ENCODE peak calls at places on chromosomes 1 and 21, in six cellular contexts. P is stomach, F is prostate gland, Z is IMR-90, T is testis, B is tibial nerve. R is an unnamed sample. For H3K9me3 and H3K4me1, the result is how much of the 10 kb centered on the place peaks cover.

GRCh38 chr1:116122955-116123757 is 12.0 kb downstream of the MAB21L3 start:
- DNase-seq in F (no peak), T (no peak), P (peak), B (no peak), Z (peak), R (no peak)

GRCh38 chr1:179217943-179218507 is 11.5 kb downstream of the ABL2 start:
- DNase-seq in T (no peak), B (no peak), P (no peak), F (no peak), Z (peak), R (no peak)

GRCh38 chr1:171251741-171252300 is 3.5 kb downstream of the FMO1 start:
- DNase-seq in P (no peak), B (no peak), T (peak), Z (peak), F (no peak), R (no peak)

GRCh38 chr1:185439727-185440415 is 122.8 kb upstream of the IVNS1ABP start:
- DNase-seq in Z (peak), F (no peak), T (no peak), B (no peak), P (no peak), R (no peak)

GRCh38 chr1:7638078-7638477 is 133.0 kb upstream of the VAMP3 start:
- DNase-seq in F (no peak), T (no peak), B (no peak), P (no peak), Z (no peak), R (no peak)

GRCh38 chr1:92936865-92937264 is 24.4 kb downstream of the DIPK1A start:
- DNase-seq in F (no peak), P (no peak), Z (no peak), T (no peak), B (no peak), R (no peak)

GRCh38 chr1:182111496-182111895 is 50.0 kb upstream of the ZNF648 start:
- DNase-seq in T (no peak), B (no peak), Z (no peak), F (no peak), P (peak), R (no peak)

GRCh38 chr1:200556005-200556404 is 64.5 kb downstream of the KIF14 start:
- DNase-seq in Z (peak), F (no peak), P (no peak), T (no peak), B (no peak), R (no peak)

GRCh38 chr1:18201997-18202719 is 94.6 kb downstream of the IGSF21 start:
- DNase-seq in T (no peak), Z (no peak), B (no peak), P (no peak), F (peak), R (no peak)

GRCh38 chr1:221184131-221184794 is 305.0 kb downstream of the HLX start:
- DNase-seq in B (no peak), T (no peak), F (no peak), P (no peak), Z (no peak), R (no peak)

GRCh38 chr1:215004121-215004837 is 78.3 kb upstream of the KCNK2 start:
- DNase-seq in B (no peak), F (no peak), Z (no peak), T (no peak), P (no peak), R (no peak)

GRCh38 chr1:44808063-44808937 is at the start of gene BTBD19:
- DNase-seq in P (peak), Z (peak), B (peak), F (no peak), T (peak), R (peak)

GRCh38 chr21:44792653-44793052 is 9.0 kb downstream of the UBE2G2 start:
- DNase-seq in B (no peak), F (no peak), P (no peak), Z (no peak), T (no peak), R (no peak)

GRCh38 chr21:44791246-44791645 is 10.4 kb downstream of the UBE2G2 start:
- DNase-seq in B (no peak), F (no peak), P (no peak), Z (no peak), T (no peak), R (no peak)

GRCh38 chr21:44791993-44792392 is 9.6 kb downstream of the UBE2G2 start:
- DNase-seq in T (no peak), P (no peak), Z (no peak), B (no peak), F (no peak), R (no peak)

GRCh38 chr21:44789880-44790279 is 11.7 kb downstream of the UBE2G2 start:
- DNase-seq in F (no peak), T (no peak), B (no peak), Z (peak), P (no peak), R (no peak)

GRCh38 chr21:44790401-44790800 is 11.2 kb downstream of the UBE2G2 start:
- DNase-seq in T (no peak), B (no peak), Z (no peak), P (no peak), F (no peak), R (no peak)
- TF ChIP-seq POLR2A in T (no peak), B (no peak), Z (no peak), P (no peak), F (no peak), R (no peak)

GRCh38 chr1:169634877-169635276 is 5.0 kb upstream of the SELP start:
- DNase-seq in B (no peak), T (no peak), P (no peak), F (no peak), Z (no peak), R (no peak)
- H3K9me3 ChIP-seq in B (under half), T (under half), P (under half), F (under half), Z (under half), R (under half)

DNA sequence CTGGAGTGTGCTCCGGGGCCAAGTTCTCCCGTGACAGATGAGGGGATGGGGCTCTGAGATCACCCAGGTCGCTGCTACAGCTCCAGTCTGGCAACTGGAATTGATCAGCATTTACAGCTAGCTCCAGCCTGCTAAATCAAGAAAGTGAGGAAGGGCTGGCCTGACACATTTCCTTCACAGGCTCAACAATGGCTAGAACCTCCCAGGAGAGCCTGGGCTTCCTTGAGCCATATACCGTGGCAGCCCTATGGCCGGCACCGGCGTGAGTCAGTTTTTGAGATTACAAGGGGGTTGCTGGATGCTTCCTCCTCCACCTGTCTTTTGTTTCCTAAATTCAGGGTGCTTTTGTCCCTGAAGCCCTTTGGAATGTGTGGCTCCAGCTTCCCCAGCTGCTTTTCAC is 104.2 kb downstream of the ETS2 start:
- DNase-seq in P (no peak), F (no peak), B (no peak), Z (no peak), T (no peak), R (no peak)
- H3K4me1 ChIP-seq in P (half or more), F (under half), B (under half), Z (under half), T (under half), R (half or more)

GRCh38 chr1:94983343-94983742 is 56.4 kb upstream of the CNN3 start:
- DNase-seq in T (no peak), Z (peak), P (no peak), F (no peak), B (no peak), R (no peak)
- TF ChIP-seq POLR2A in T (no peak), Z (no peak), P (no peak), F (no peak), B (no peak), R (no peak)

GRCh38 chr1:29565490-29565889 is 329.2 kb downstream of the PTPRU start:
- DNase-seq in B (no peak), T (no peak), F (no peak), Z (no peak), P (no peak), R (no peak)
- H3K9me3 ChIP-seq in B (under half), T (under half), F (under half), Z (under half), P (half or more), R (under half)

R was measured in gastrocnemius medialis.